ENCODE peak calls at places on chromosomes 5 and 9, in eight cellular contexts. J, S, M, U, Z, G, T and D are unnamed samples.

GRCh38 chr5:140595538-140595937 is 30.9 kb downstream of the SLC35A4 start:
- DNase-seq in M (no peak), T (no peak), Z (peak), J (no peak), U (no peak), S (peak), G (no peak), D (no peak)

GRCh38 chr9:128203842-128204551 is 818 bp downstream of the DNM1 start:
- DNase-seq in M (peak), Z (no peak), J (no peak), G (peak), T (no peak), S (peak), U (peak), D (no peak)

GRCh38 chr9:127869310-127870152 is 7.9 kb downstream of the AK1 start:
- DNase-seq in S (peak), M (peak), G (peak), U (peak), Z (peak), T (no peak), J (peak), D (no peak)

GRCh38 chr9:108517591-108518365 is 338.0 kb downstream of the ACTL7B start:
- DNase-seq in U (no peak), S (no peak), G (no peak), T (no peak), J (no peak), Z (no peak), M (no peak), D (no peak)

GRCh38 chr5:91668261-91668660 is 285.1 kb upstream of the ARRDC3 start:
- DNase-seq in Z (no peak), U (no peak), T (no peak), J (no peak), M (no peak), G (no peak), S (no peak), D (peak)

GRCh38 chr5:176621661-176622079 is 8.7 kb downstream of the SNCB start:
- DNase-seq in S (no peak), M (no peak), T (no peak), U (no peak), Z (no peak), J (no peak), G (no peak), D (no peak)

GRCh38 chr5:87195616-87196015 is 72.1 kb upstream of the RASA1 start:
- DNase-seq in G (no peak), U (no peak), S (peak), T (no peak), Z (no peak), M (no peak), J (no peak), D (no peak)

GRCh38 chr5:96876292-96876850 is at the start of gene ERAP2:
- DNase-seq in Z (peak), J (no peak), S (peak), T (no peak), G (no peak), U (peak), M (peak), D (no peak)

GRCh38 chr9:12416736-12417135 is 276.4 kb upstream of the TYRP1 start:
- DNase-seq in U (no peak), J (no peak), G (no peak), Z (no peak), T (no peak), S (no peak), M (no peak), D (no peak)

GRCh38 chr5:147373328-147373727 is 136.5 kb downstream of the DPYSL3 start:
- DNase-seq in U (no peak), G (no peak), S (no peak), Z (no peak), J (no peak), M (no peak), T (no peak), D (no peak)

GRCh38 chr5:168768172-168768571 is 189.0 kb upstream of the PANK3 start:
- DNase-seq in U (no peak), T (no peak), S (no peak), Z (no peak), M (no peak), J (no peak), G (no peak), D (no peak)

GRCh38 chr9:127723450-127723849 is 7.6 kb downstream of the TTC16 start:
- DNase-seq in S (no peak), J (no peak), U (no peak), T (no peak), Z (no peak), G (no peak), M (no peak), D (no peak)

GRCh38 chr9:71768388-71769174 is at the start of gene CEMIP2:
- DNase-seq in Z (peak), G (peak), J (peak), M (peak), S (peak), U (peak), T (no peak), D (no peak)
- TF ChIP-seq POLR2AphosphoS5 in Z (peak), G (peak), J (peak), M (peak), S (peak), U (peak), T (peak), D (peak)

GRCh38 chr5:171667341-171668096 is 118.1 kb upstream of the SMIM23 start:
- DNase-seq in J (no peak), G (peak), M (no peak), U (peak), Z (no peak), T (no peak), S (peak), D (no peak)
- TF ChIP-seq EZH2 in J (no peak), G (no peak), M (no peak), U (no peak), Z (no peak), T (no peak), S (no peak), D (no peak)

GRCh38 chr9:70382046-70382708 is 32.3 kb downstream of the KLF9 start:
- DNase-seq in U (no peak), J (no peak), Z (no peak), G (no peak), S (no peak), T (no peak), M (no peak), D (no peak)
- TF ChIP-seq POLR2AphosphoS5 in U (no peak), J (no peak), Z (no peak), G (no peak), S (no peak), T (no peak), M (no peak), D (no peak)

GRCh38 chr5:73121109-73121443 is 701 bp downstream of the TMEM171 start:
- DNase-seq in T (no peak), M (no peak), G (no peak), Z (no peak), S (peak), U (no peak), J (no peak), D (no peak)

GRCh38 chr5:73118331-73119011 is 1.9 kb upstream of the TMEM171 start:
- DNase-seq in U (no peak), J (no peak), G (no peak), M (no peak), Z (peak), S (no peak), T (no peak), D (no peak)

GRCh38 chr5:73120222-73121108 is at the start of gene TMEM171:
- DNase-seq in Z (no peak), U (peak), M (no peak), G (peak), T (no peak), J (peak), S (peak), D (no peak)

GRCh38 chr5:73117088-73117755 is 3.2 kb upstream of the TMEM171 start:
- DNase-seq in J (no peak), U (no peak), M (no peak), Z (no peak), T (no peak), G (no peak), S (no peak), D (no peak)

GRCh38 chr5:73119492-73120157 is 750 bp upstream of the TMEM171 start:
- DNase-seq in M (no peak), S (peak), T (no peak), U (peak), G (peak), Z (no peak), J (no peak), D (no peak)
- TF ChIP-seq EZH2 in M (no peak), S (no peak), T (no peak), U (peak), G (no peak), Z (no peak), J (no peak), D (no peak)

GRCh38 chr5:142104491-142104890 is 4.1 kb upstream of the NDFIP1 start:
- DNase-seq in M (no peak), S (no peak), Z (no peak), J (no peak), G (no peak), U (no peak), T (no peak), D (no peak)
- TF ChIP-seq POLR2AphosphoS5 in M (no peak), S (no peak), Z (no peak), J (no peak), G (no peak), U (no peak), T (no peak), D (no peak)

GRCh38 chr9:87867391-87867790 is 15.3 kb upstream of the SPATA31E1 start:
- DNase-seq in Z (no peak), G (no peak), T (no peak), J (no peak), S (no peak), M (no peak), U (no peak), D (no peak)
- TF ChIP-seq EZH2 in Z (no peak), G (no peak), T (no peak), J (no peak), S (no peak), M (no peak), U (no peak), D (no peak)

GRCh38 chr9:115262952-115263351 is 145.0 kb upstream of the TNC start:
- DNase-seq in J (no peak), U (no peak), T (no peak), M (no peak), G (no peak), Z (no peak), S (no peak), D (no peak)
- TF ChIP-seq POLR2AphosphoS5 in J (no peak), U (no peak), T (no peak), M (no peak), G (no peak), Z (no peak), S (no peak), D (no peak)

GRCh38 chr9:122226142-122226757 is 2.5 kb downstream of the LHX6 start:
- DNase-seq in M (no peak), Z (no peak), S (no peak), J (no peak), T (no peak), U (peak), G (peak), D (no peak)

GRCh38 chr9:122228191-122228905 is 409 bp downstream of the LHX6 start:
- DNase-seq in S (no peak), G (peak), U (peak), J (no peak), Z (no peak), T (no peak), M (peak), D (no peak)

GRCh38 chr9:122227576-122227903 is 1.2 kb downstream of the LHX6 start:
- DNase-seq in G (no peak), S (no peak), Z (no peak), T (no peak), U (no peak), M (no peak), J (no peak), D (no peak)

GRCh38 chr9:122226758-122227575 is 1.8 kb downstream of the LHX6 start:
- DNase-seq in Z (no peak), J (no peak), G (peak), S (peak), M (no peak), T (no peak), U (peak), D (no peak)

GRCh38 chr9:122228906-122229837 is at the start of gene LHX6:
- DNase-seq in S (peak), T (no peak), M (peak), U (peak), G (no peak), J (no peak), Z (no peak), D (no peak)
- TF ChIP-seq EZH2 in S (peak), T (peak), M (peak), U (peak), G (peak), J (no peak), Z (no peak), D (no peak)

DNA sequence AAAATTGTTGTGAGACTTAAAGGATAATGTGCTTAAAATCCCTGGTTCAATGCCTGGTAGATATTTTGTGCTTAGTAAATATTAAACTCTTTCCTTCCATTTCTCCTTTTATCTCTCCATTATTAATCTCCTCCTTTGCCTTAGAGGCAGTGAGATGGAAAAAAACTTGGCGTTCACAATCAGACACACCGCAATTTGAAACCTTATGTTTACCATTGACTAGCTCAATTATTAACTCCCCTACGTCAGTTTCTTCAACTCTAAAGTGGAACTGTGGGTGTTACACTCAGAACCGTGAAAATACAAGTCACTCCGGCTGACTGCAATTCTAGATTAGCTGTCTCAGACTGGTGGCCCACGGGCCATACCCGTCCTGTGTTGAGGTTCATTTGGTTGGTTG is 327.2 kb downstream of the DEPDC1B start:
- DNase-seq in J (no peak), G (no peak), T (no peak), S (no peak), M (no peak), Z (peak), U (no peak), D (no peak)
- TF ChIP-seq POLR2AphosphoS5 in J (no peak), G (no peak), T (no peak), S (no peak), M (no peak), Z (no peak), U (no peak), D (no peak)